ENCODE peak calls at places on chromosome 15, in ten cellular contexts. X is thyroid gland, Q is sigmoid colon, P is ovary, R is breast epithelium, B is adrenal gland, H is stomach, A is body of pancreas, Y is uterus, D is transverse colon. C is an unnamed sample. For H3K4me1, the result is how much of the 10 kb centered on the place peaks cover.

GRCh38 chr15:65870889-65871533 is 1.7 kb downstream of the RAB11A start:
- DNase-seq in R (no peak), A (no peak), B (no peak), P (no peak), X (no peak), H (no peak), Q (no peak), Y (no peak), D (no peak), C (no peak)

GRCh38 chr15:34472947-34473346 is 35.3 kb upstream of the GOLGA8A start:
- DNase-seq in B (no peak), H (no peak), P (no peak), Q (no peak), X (no peak), Y (no peak), R (no peak), D (no peak), A (no peak), C (no peak)

GRCh38 chr15:69537888-69538287 is 85.3 kb downstream of the RPLP1 start:
- DNase-seq in P (no peak), A (no peak), X (no peak), Y (no peak), H (no peak), Q (no peak), B (no peak), R (no peak), D (no peak), C (no peak)

GRCh38 chr15:100595964-100596363 is 6.0 kb downstream of the LINS1 start:
- DNase-seq in D (no peak), R (peak), X (no peak), B (no peak), P (no peak), H (no peak), A (no peak), Y (no peak), Q (no peak), C (no peak)

GRCh38 chr15:62099171-62099601 is 32.4 kb downstream of the C2CD4A start:
- DNase-seq in Y (no peak), A (peak), R (no peak), Q (no peak), H (no peak), B (no peak), P (no peak), X (no peak), D (no peak), C (no peak)

GRCh38 chr15:51802593-51802992 is 26.9 kb upstream of the TMOD3 start:
- DNase-seq in B (no peak), A (no peak), H (no peak), D (no peak), P (no peak), R (no peak), Q (no peak), X (no peak), Y (no peak), C (no peak)

GRCh38 chr15:52481915-52482314 is 46.8 kb downstream of the MYO5A start:
- DNase-seq in P (no peak), D (peak), R (no peak), Y (no peak), B (no peak), Q (no peak), H (no peak), A (no peak), X (no peak), C (peak)

GRCh38 chr15:35956066-35956465 is 410.1 kb upstream of the DPH6 start:
- DNase-seq in X (no peak), R (no peak), Y (no peak), P (no peak), D (no peak), H (no peak), Q (no peak), B (no peak), A (no peak), C (no peak)

GRCh38 chr15:42084465-42085235 is 9.7 kb downstream of the PLA2G4D start:
- DNase-seq in R (peak), A (peak), B (peak), X (peak), H (peak), Q (no peak), D (peak), Y (peak), P (peak), C (peak)

GRCh38 chr15:79184465-79184892 is 93.9 kb upstream of the RASGRF1 start:
- DNase-seq in D (peak), Y (peak), B (peak), R (peak), A (peak), Q (peak), P (peak), X (peak), H (peak), C (peak)

GRCh38 chr15:29457729-29458128 is 188.1 kb upstream of the NSMCE3 start:
- DNase-seq in P (no peak), D (no peak), A (no peak), Y (no peak), B (peak), Q (no peak), R (no peak), H (no peak), X (no peak), C (no peak)

GRCh38 chr15:29183071-29183831 is 86.4 kb downstream of the NSMCE3 start:
- DNase-seq in D (no peak), Y (no peak), A (no peak), B (no peak), X (no peak), H (no peak), R (no peak), Q (no peak), P (no peak), C (no peak)

GRCh38 chr15:79644091-79644490 is 212.0 kb downstream of the MINAR1 start:
- DNase-seq in B (no peak), Q (no peak), P (no peak), R (no peak), A (no peak), D (no peak), X (no peak), H (no peak), Y (no peak), C (no peak)

GRCh38 chr15:36877796-36878744 is 222.3 kb downstream of the MEIS2 start:
- DNase-seq in R (no peak), H (no peak), B (no peak), X (no peak), D (no peak), Y (no peak), A (no peak), P (no peak), Q (no peak), C (no peak)

GRCh38 chr15:35674873-35675781 is 129.2 kb upstream of the DPH6 start:
- DNase-seq in R (no peak), H (no peak), X (peak), Y (no peak), P (no peak), D (no peak), B (no peak), A (no peak), Q (no peak), C (no peak)

GRCh38 chr15:71753346-71753745 is 57.0 kb upstream of the NR2E3 start:
- DNase-seq in Q (peak), Y (no peak), R (no peak), P (no peak), H (no peak), A (no peak), X (no peak), B (no peak), D (no peak), C (no peak)

GRCh38 chr15:89898628-89899302 is 5.0 kb upstream of the AP3S2 start:
- DNase-seq in Q (no peak), R (no peak), A (peak), H (peak), P (no peak), Y (no peak), X (peak), B (peak), D (peak), C (no peak)

GRCh38 chr15:50808728-50809127 is 43.2 kb upstream of the SPPL2A start:
- DNase-seq in X (no peak), R (no peak), Y (no peak), Q (no peak), A (no peak), P (no peak), H (no peak), D (no peak), B (no peak), C (no peak)

GRCh38 chr15:60096157-60096556 is 92.0 kb downstream of the FOXB1 start:
- DNase-seq in R (no peak), D (no peak), Q (no peak), P (no peak), H (no peak), A (no peak), X (no peak), Y (no peak), B (no peak), C (no peak)

GRCh38 chr15:66004618-66005262 is 135.4 kb downstream of the RAB11A start:
- DNase-seq in B (no peak), X (peak), H (no peak), Q (no peak), A (peak), R (no peak), P (no peak), Y (no peak), D (no peak), C (no peak)

GRCh38 chr15:48719668-48720067 is 74.2 kb upstream of the FBN1 start:
- DNase-seq in Q (no peak), H (no peak), Y (no peak), B (no peak), R (no peak), X (no peak), A (no peak), P (no peak), D (no peak), C (no peak)

GRCh38 chr15:85178366-85178765 is 196.7 kb downstream of the PDE8A start:
- DNase-seq in R (no peak), D (no peak), P (no peak), H (no peak), X (no peak), Y (no peak), Q (no peak), A (no peak), B (no peak), C (no peak)

GRCh38 chr15:29289179-29289578 is 19.6 kb upstream of the NSMCE3 start:
- DNase-seq in D (no peak), P (no peak), Y (no peak), R (no peak), B (no peak), A (no peak), H (no peak), X (no peak), Q (no peak), C (no peak)

GRCh38 chr15:80059786-80060489 is 462 bp downstream of the ZFAND6 start:
- DNase-seq in X (peak), P (no peak), D (peak), Q (peak), H (peak), A (peak), R (peak), Y (no peak), B (peak), C (no peak)

GRCh38 chr15:39587291-39587909 is 6.5 kb downstream of the THBS1 start:
- DNase-seq in Q (no peak), X (no peak), Y (no peak), H (no peak), R (no peak), B (no peak), D (peak), A (no peak), P (peak), C (no peak)

GRCh38 chr15:80455051-80455648 is 51.0 kb downstream of the ARNT2 start:
- DNase-seq in D (no peak), B (no peak), R (no peak), H (no peak), Q (no peak), X (no peak), A (peak), Y (no peak), P (no peak), C (no peak)

GRCh38 chr15:25268166-25268565 is 170.7 kb downstream of the UBE3A start:
- DNase-seq in B (no peak), A (no peak), D (no peak), Y (no peak), X (no peak), P (no peak), Q (no peak), R (no peak), H (no peak), C (no peak)

GRCh38 chr15:64430000-64430735 is 30.2 kb upstream of the ZNF609 start:
- DNase-seq in X (peak), B (peak), Y (peak), A (no peak), R (no peak), Q (peak), H (no peak), P (peak), D (peak), C (no peak)

GRCh38 chr15:79973445-79974180 is 2.6 kb upstream of the BCL2A1 start:
- DNase-seq in Q (no peak), P (no peak), B (peak), H (no peak), A (no peak), X (no peak), Y (no peak), D (no peak), R (no peak), C (no peak)

GRCh38 chr15:60774829-60775228 is 295.9 kb upstream of the ICE2 start:
- DNase-seq in Q (no peak), A (no peak), D (no peak), R (no peak), H (no peak), Y (no peak), P (no peak), X (no peak), B (no peak), C (no peak)

GRCh38 chr15:81880314-81880713 is 165.5 kb downstream of the MEX3B start:
- DNase-seq in A (no peak), P (no peak), B (no peak), X (no peak), R (no peak), Y (no peak), H (no peak), Q (no peak), D (no peak), C (no peak)

GRCh38 chr15:63197626-63198025 is 8.2 kb downstream of the RAB8B start:
- DNase-seq in P (no peak), X (no peak), B (no peak), Q (no peak), D (no peak), Y (no peak), H (no peak), A (no peak), R (no peak), C (no peak)

GRCh38 chr15:63195257-63196023 is 6.0 kb downstream of the RAB8B start:
- DNase-seq in X (peak), B (no peak), P (peak), D (no peak), A (no peak), Y (no peak), Q (peak), R (no peak), H (no peak), C (no peak)

GRCh38 chr15:63198315-63198714 is 8.9 kb downstream of the RAB8B start:
- DNase-seq in H (no peak), A (no peak), Q (no peak), Y (no peak), R (no peak), X (no peak), B (no peak), D (no peak), P (no peak), C (no peak)

GRCh38 chr15:63198752-63199250 is 9.4 kb downstream of the RAB8B start:
- DNase-seq in R (no peak), A (no peak), Q (no peak), B (no peak), D (no peak), P (no peak), Y (no peak), X (no peak), H (no peak), C (no peak)

GRCh38 chr15:63196846-63197245 is 7.4 kb downstream of the RAB8B start:
- DNase-seq in H (no peak), R (no peak), A (no peak), B (no peak), P (no peak), Q (no peak), D (no peak), X (no peak), Y (no peak), C (no peak)
- H3K4me1 ChIP-seq in H (half or more), R (under half), A (under half), B (under half), P (under half), Q (under half), D (under half), X (under half), Y (under half), C (half or more)

DNA sequence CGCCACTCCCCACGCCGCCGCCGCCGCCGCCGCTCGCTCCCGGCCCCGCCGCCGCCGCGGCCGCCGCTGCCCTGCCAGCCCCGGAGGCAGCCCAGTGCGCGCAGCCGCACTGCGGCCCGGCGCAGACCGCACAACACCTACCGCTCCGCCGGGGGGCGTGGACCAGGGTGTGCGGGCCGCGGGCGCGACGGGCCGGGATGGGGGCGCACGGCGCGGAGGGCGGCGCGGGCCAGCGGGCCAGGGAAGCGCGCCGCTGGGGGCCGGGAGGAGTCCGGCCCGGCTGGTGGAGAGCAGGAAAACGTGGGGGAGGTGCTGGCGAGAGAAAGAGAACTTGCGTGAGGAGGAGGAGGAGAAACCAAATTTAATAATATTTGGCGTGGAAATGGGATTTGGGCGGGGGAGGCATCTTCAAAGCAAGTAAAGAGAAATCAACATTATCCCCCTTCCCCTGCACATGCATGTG is at the start of gene RFX7:
- DNase-seq in H (peak), X (peak), Q (peak), Y (peak), B (peak), R (peak), A (peak), P (peak), D (peak), C (peak)
- TF ChIP-seq POLR2A in H (no peak), X (no peak), Q (no peak), Y (peak), B (peak), R (no peak), A (no peak), P (no peak), D (no peak), C (no peak)

GRCh38 chr15:73986776-73987056 is 5.4 kb downstream of the STOML1 start:
- DNase-seq in Y (no peak), R (no peak), Q (no peak), B (peak), A (no peak), D (no peak), X (no peak), H (no peak), P (no peak), C (no peak)

GRCh38 chr15:73987646-73988045 is 4.4 kb downstream of the STOML1 start:
- DNase-seq in A (no peak), X (no peak), P (no peak), H (no peak), B (peak), D (no peak), Y (no peak), Q (no peak), R (no peak), C (no peak)

GRCh38 chr15:73984208-73984979 is 7.7 kb downstream of the STOML1 start:
- DNase-seq in R (no peak), Q (peak), P (no peak), Y (no peak), H (no peak), A (no peak), B (peak), D (no peak), X (no peak), C (no peak)

GRCh38 chr15:73985101-73985873 is 6.8 kb downstream of the STOML1 start:
- DNase-seq in Q (peak), B (peak), H (no peak), D (peak), R (no peak), Y (no peak), A (no peak), X (no peak), P (no peak), C (no peak)

GRCh38 chr15:73986055-73986775 is 5.9 kb downstream of the STOML1 start:
- DNase-seq in Y (no peak), D (no peak), P (no peak), A (no peak), H (no peak), X (no peak), Q (no peak), B (peak), R (no peak), C (no peak)
- H3K4me1 ChIP-seq in Y (under half), D (half or more), P (under half), A (half or more), H (half or more), X (under half), Q (half or more), B (half or more), R (under half), C (half or more)

DNA sequence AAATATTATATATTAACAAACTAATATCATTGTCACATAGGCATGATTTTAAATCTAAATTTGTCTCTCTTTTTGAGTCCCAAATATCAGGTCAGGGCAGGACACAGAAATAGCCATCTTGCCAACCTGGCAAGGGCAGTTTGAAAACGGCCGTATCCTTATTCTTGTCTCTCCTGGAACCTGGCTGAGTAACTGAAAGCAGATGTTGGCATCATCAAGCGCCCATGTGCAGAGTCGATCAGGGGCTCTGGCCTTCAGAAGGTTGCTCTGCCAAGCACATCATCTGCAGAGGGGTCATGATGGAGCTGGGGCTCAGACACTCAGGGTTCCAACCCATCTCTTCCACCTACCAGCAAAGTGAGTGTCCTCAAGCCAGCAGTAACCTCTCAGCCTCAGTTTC is 55.2 kb upstream of the OCA2 start:
- DNase-seq in H (no peak), D (no peak), R (no peak), Q (no peak), B (no peak), Y (no peak), X (no peak), A (no peak), P (no peak), C (no peak)
- TF ChIP-seq POLR2A in H (no peak), D (no peak), R (no peak), Q (no peak), B (no peak), Y (no peak), X (no peak), A (no peak), P (no peak), C (no peak)

GRCh38 chr15:22227411-22227810 is 147.1 kb downstream of the OR4M2 start:
- DNase-seq in P (no peak), D (no peak), A (no peak), X (no peak), Q (no peak), R (peak), B (no peak), H (no peak), Y (no peak), C (no peak)
- H3K4me1 ChIP-seq in P (under half), D (under half), A (under half), X (under half), Q (under half), R (under half), B (under half), H (under half), Y (under half), C (under half)

DNA sequence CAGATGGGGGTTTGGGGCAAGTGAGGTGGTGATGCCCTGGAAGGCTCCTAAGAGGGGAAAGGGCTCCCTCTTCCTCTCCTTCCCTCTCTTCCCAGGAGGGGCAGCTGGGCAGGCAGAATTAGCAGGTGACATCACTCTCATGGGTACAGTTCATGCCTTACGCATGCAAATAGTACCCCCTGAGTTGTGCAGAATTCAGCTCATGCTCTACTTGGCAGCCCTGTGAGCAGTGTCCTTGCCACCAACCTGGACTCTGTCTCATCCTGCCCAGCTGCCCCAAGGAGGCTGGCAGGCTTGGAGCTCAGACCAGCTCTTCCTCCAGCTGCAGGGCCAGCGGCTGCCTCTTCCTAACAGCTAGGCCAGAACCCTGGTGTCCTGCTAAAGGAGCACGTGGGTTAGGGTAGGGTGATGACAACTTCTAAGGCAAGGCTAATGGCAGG is 3.3 kb downstream of the CHAC1 start:
- DNase-seq in Y (no peak), B (no peak), D (no peak), X (no peak), P (no peak), H (no peak), Q (no peak), A (no peak), R (no peak), C (no peak)
- TF ChIP-seq POLR2A in Y (no peak), B (no peak), D (no peak), X (no peak), P (no peak), H (no peak), Q (no peak), A (no peak), R (no peak), C (no peak)

GRCh38 chr15:31362121-31362520 is 35.5 kb downstream of the KLF13 start:
- DNase-seq in P (no peak), H (no peak), D (no peak), A (no peak), Y (no peak), R (no peak), B (no peak), X (no peak), Q (no peak), C (no peak)

GRCh38 chr15:31359722-31360111 is 33.1 kb downstream of the KLF13 start:
- DNase-seq in P (no peak), R (no peak), X (no peak), Y (no peak), B (no peak), H (no peak), Q (no peak), A (no peak), D (peak), C (no peak)

GRCh38 chr15:31360158-31360561 is 33.5 kb downstream of the KLF13 start:
- DNase-seq in D (no peak), Q (no peak), H (no peak), Y (no peak), P (no peak), R (no peak), B (no peak), X (no peak), A (no peak), C (no peak)

GRCh38 chr15:31361764-31362120 is 35.1 kb downstream of the KLF13 start:
- DNase-seq in Y (no peak), Q (no peak), A (no peak), P (no peak), X (no peak), D (no peak), B (no peak), R (no peak), H (no peak), C (no peak)

GRCh38 chr15:31360843-31361763 is 34.5 kb downstream of the KLF13 start:
- DNase-seq in Q (no peak), B (peak), X (no peak), H (peak), P (no peak), D (peak), R (no peak), A (peak), Y (no peak), C (no peak)
- H3K4me1 ChIP-seq in Q (half or more), B (under half), X (half or more), H (half or more), P (under half), D (half or more), R (under half), A (half or more), Y (under half), C (half or more)

GRCh38 chr15:99566157-99566900 is 545 bp downstream of the MEF2A start:
- DNase-seq in Q (peak), A (peak), B (no peak), Y (peak), D (peak), P (no peak), H (no peak), R (no peak), X (peak), C (no peak)
- TF ChIP-seq POLR2A in Q (no peak), A (no peak), B (no peak), Y (no peak), D (no peak), P (no peak), H (no peak), R (no peak), X (no peak), C (no peak)

C was measured in tibial nerve.